ENCODE peak calls at places on chromosomes 6 and 20, in eight cellular contexts. Z is esophagus muscularis mucosa, L is Peyer's patch, F is sigmoid colon, S is endothelial cell of umbilical vein, C is ovary, R is IMR-90, K is esophagus squamous epithelium. D is an unnamed sample.

GRCh38 chr6:3965071-3965718 is 113.7 kb downstream of the FAM217A start:
- DNase-seq in Z (no peak), S (peak), R (no peak), F (no peak), C (no peak), K (no peak), L (no peak), D (no peak)

GRCh38 chr20:23264545-23264944 is 86.0 kb upstream of the NXT1 start:
- DNase-seq in R (no peak), Z (no peak), S (no peak), L (no peak), C (no peak), K (no peak), F (no peak), D (peak)

GRCh38 chr6:108113557-108114519 is 39.3 kb upstream of the OSTM1 start:
- DNase-seq in C (no peak), S (peak), R (peak), L (no peak), F (no peak), Z (no peak), K (no peak), D (no peak)

GRCh38 chr20:57493091-57493615 is 31.8 kb downstream of the CTCFL start:
- DNase-seq in K (no peak), C (no peak), S (no peak), L (no peak), Z (no peak), F (no peak), R (no peak), D (no peak)

GRCh38 chr6:169841251-169841650 is 89.8 kb downstream of the ERMARD start:
- DNase-seq in C (no peak), F (no peak), R (no peak), Z (peak), K (no peak), S (no peak), L (no peak), D (peak)

GRCh38 chr20:34491226-34491931 is 24.8 kb upstream of the DYNLRB1 start:
- DNase-seq in R (no peak), F (no peak), L (no peak), S (no peak), C (no peak), Z (no peak), K (no peak), D (no peak)

GRCh38 chr6:79810878-79811277 is 136.5 kb downstream of the ELOVL4 start:
- DNase-seq in L (no peak), K (no peak), C (no peak), R (no peak), Z (no peak), S (no peak), F (no peak), D (no peak)

GRCh38 chr20:61886721-61887658 is 178.7 kb downstream of the TAF4 start:
- DNase-seq in R (peak), L (no peak), F (no peak), S (peak), C (peak), Z (no peak), K (no peak), D (no peak)

GRCh38 chr6:19444481-19444880 is 392.7 kb upstream of the ID4 start:
- DNase-seq in S (no peak), F (no peak), L (no peak), Z (no peak), C (no peak), K (no peak), R (peak), D (no peak)

GRCh38 chr6:105135056-105135455 is 44.8 kb downstream of the POPDC3 start:
- DNase-seq in R (peak), L (no peak), K (no peak), F (no peak), C (no peak), S (peak), Z (no peak), D (no peak)

GRCh38 chr20:52217689-52218395 is 26.3 kb upstream of the ZFP64 start:
- DNase-seq in F (no peak), C (no peak), Z (peak), R (no peak), L (no peak), K (no peak), S (no peak), D (no peak)

GRCh38 chr6:118565317-118565960 is 17.3 kb downstream of the PLN start:
- DNase-seq in R (peak), S (no peak), Z (peak), F (no peak), K (no peak), C (no peak), L (no peak), D (no peak)

GRCh38 chr6:97401533-97401932 is 118.5 kb upstream of the MMS22L start:
- DNase-seq in F (no peak), S (peak), Z (no peak), C (no peak), K (no peak), R (peak), L (no peak), D (no peak)

GRCh38 chr6:37204014-37204751 is 34.2 kb downstream of the PIM1 start:
- DNase-seq in K (no peak), C (peak), F (no peak), Z (no peak), L (no peak), R (peak), S (no peak), D (no peak)

GRCh38 chr6:149983145-149983544 is 19.4 kb downstream of the ULBP1 start:
- DNase-seq in L (no peak), Z (no peak), C (no peak), F (peak), R (no peak), S (no peak), K (no peak), D (no peak)

GRCh38 chr20:57867181-57867803 is 157.5 kb upstream of the PMEPA1 start:
- DNase-seq in F (peak), R (no peak), K (no peak), Z (peak), C (no peak), L (no peak), S (no peak), D (peak)

GRCh38 chr20:10427060-10427692 is 6.8 kb downstream of the MKKS start:
- DNase-seq in R (peak), C (peak), F (no peak), Z (no peak), L (peak), K (no peak), S (peak), D (no peak)

GRCh38 chr6:130500693-130501092 is 134.9 kb downstream of the TMEM200A start:
- DNase-seq in R (peak), L (no peak), F (no peak), K (no peak), Z (no peak), C (no peak), S (peak), D (no peak)

GRCh38 chr6:139778688-139779087 is 404.2 kb upstream of the CITED2 start:
- DNase-seq in F (no peak), C (no peak), S (no peak), R (peak), Z (no peak), K (no peak), L (no peak), D (no peak)

GRCh38 chr6:158031445-158032353 is 50.0 kb downstream of the SYNJ2 start:
- DNase-seq in F (peak), C (no peak), Z (no peak), R (peak), L (peak), S (peak), K (no peak), D (no peak)

GRCh38 chr20:45254867-45255266 is 503 bp upstream of the SLPI start:
- DNase-seq in S (no peak), Z (no peak), K (no peak), C (no peak), L (no peak), F (no peak), R (peak), D (no peak)

GRCh38 chr20:57840504-57841296 is 130.9 kb upstream of the PMEPA1 start:
- DNase-seq in L (no peak), Z (peak), F (no peak), K (no peak), C (no peak), R (no peak), S (no peak), D (peak)

GRCh38 chr6:25583099-25583498 is 68.9 kb upstream of the SCGN start:
- DNase-seq in R (no peak), Z (no peak), L (no peak), K (no peak), F (no peak), S (no peak), C (no peak), D (no peak)

GRCh38 chr6:44558315-44559227 is 171.1 kb downstream of the CDC5L start:
- DNase-seq in Z (no peak), L (no peak), C (no peak), F (no peak), R (no peak), K (no peak), S (peak), D (no peak)

GRCh38 chr6:153210083-153210482 is 79.0 kb upstream of the RGS17 start:
- DNase-seq in S (no peak), K (no peak), C (no peak), R (peak), F (no peak), L (no peak), Z (no peak), D (no peak)

GRCh38 chr20:52180167-52180840 is 11.3 kb downstream of the ZFP64 start:
- DNase-seq in S (no peak), L (no peak), F (no peak), R (no peak), K (no peak), C (no peak), Z (no peak), D (no peak)

GRCh38 chr6:7150381-7151064 is 42.8 kb downstream of the RREB1 start:
- DNase-seq in S (no peak), F (no peak), R (no peak), K (no peak), L (no peak), C (no peak), Z (no peak), D (peak)

GRCh38 chr20:32449057-32449889 is 91.1 kb downstream of the ASXL1 start:
- DNase-seq in C (no peak), R (no peak), S (no peak), Z (no peak), K (no peak), F (no peak), L (no peak), D (no peak)

GRCh38 chr6:51574040-51574439 is 513.4 kb downstream of the PKHD1 start:
- DNase-seq in Z (no peak), C (no peak), L (no peak), F (no peak), K (no peak), R (no peak), S (no peak), D (no peak)

GRCh38 chr6:91043751-91044150 is 456.9 kb upstream of the MAP3K7 start:
- DNase-seq in Z (no peak), L (no peak), K (no peak), R (no peak), F (no peak), C (no peak), S (no peak), D (no peak)

GRCh38 chr20:53660947-53661381 is 67.3 kb upstream of the ZNF217 start:
- DNase-seq in Z (no peak), F (no peak), R (peak), K (no peak), L (no peak), S (no peak), C (peak), D (no peak)

GRCh38 chr6:11705069-11705468 is 73.5 kb downstream of the ADTRP start:
- DNase-seq in C (no peak), Z (no peak), K (no peak), L (no peak), S (no peak), R (no peak), F (no peak), D (no peak)

GRCh38 chr20:54172856-54173652 is 732 bp downstream of the CYP24A1 start:
- DNase-seq in F (no peak), K (no peak), C (no peak), Z (no peak), L (no peak), R (no peak), S (no peak), D (no peak)

GRCh38 chr20:62728781-62729300 is 20.2 kb downstream of the NTSR1 start:
- DNase-seq in F (peak), C (no peak), R (no peak), Z (no peak), K (no peak), S (no peak), L (no peak), D (no peak)

DNA sequence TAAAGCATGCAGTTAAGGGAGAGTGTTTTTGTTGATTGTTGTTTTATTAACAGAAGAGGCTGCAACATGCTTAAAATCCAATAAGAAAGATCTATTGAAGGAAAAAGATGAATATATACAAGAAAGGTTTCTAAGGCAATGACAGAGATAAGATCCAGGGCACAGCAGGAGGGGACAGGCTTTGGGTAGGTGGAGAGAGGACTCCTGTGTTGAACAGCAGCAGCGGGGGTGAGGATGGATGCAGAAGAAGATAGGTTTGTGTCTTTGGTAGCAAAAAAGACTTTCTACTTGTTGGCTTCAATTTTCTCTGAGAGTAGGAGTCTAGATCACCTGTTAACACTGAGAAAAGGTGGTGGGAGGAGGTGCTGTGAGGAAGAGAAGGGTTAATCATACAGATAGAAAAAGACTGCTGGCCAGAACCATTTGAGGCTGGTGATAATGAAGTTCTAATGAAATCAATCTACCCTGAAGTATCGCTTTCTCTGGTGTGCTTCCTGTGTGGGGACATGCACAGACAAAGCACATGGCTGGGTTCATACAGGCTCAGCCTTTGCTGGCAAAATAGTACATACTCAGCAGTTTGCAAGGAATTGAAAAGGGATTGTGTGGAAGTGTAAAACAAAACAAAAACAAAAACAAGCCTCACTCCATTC is 17.2 kb upstream of the DST start:
- DNase-seq in Z (no peak), S (no peak), R (no peak), C (no peak), K (no peak), F (no peak), L (no peak), D (no peak)
- H3K27ac ChIP-seq in Z (no peak), S (no peak), R (no peak), C (no peak), K (peak), F (peak), L (no peak), D (peak)

DNA sequence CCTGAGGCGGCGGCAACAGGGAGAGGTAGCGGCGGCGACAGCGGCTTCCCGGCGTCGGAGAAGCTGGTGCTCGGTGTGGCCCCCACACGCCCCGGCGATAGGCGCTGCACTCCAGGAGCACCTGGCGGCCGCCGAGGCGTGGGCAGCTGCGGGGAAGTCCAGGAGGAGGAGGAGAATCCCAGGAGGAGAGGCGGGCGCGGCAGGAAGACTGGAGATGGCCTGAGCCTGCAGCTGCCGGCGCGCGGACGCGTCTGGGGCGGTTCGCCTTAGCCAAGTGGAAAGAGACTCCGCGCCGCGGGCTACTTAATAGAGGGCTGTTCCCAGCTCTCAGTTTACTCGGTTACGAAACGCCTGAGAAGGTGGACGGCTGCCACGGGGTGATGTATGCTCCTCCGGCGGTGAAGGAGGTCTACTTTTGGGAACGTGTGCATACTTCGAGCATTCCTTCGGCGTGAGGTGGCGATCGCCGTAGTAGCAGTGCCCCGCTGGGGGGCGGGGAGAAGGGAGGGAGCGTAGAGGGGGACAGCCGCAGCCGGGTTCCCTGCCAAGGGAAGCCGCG is at the start of gene COL12A1:
- DNase-seq in C (peak), Z (peak), L (peak), K (peak), R (peak), S (peak), F (peak), D (no peak)
- TF ChIP-seq POLR2A in C (peak), Z (peak), L (no peak), K (peak), R (peak), S (peak), F (peak), D (no peak)

GRCh38 chr6:31947070-31947675 is 1.3 kb downstream of the CFB start:
- DNase-seq in Z (no peak), R (no peak), L (no peak), K (no peak), C (no peak), F (no peak), S (no peak), D (no peak)
- H3K4me3 ChIP-seq in Z (no peak), R (no peak), L (no peak), K (no peak), C (no peak), F (no peak), S (no peak), D (no peak)

DNA sequence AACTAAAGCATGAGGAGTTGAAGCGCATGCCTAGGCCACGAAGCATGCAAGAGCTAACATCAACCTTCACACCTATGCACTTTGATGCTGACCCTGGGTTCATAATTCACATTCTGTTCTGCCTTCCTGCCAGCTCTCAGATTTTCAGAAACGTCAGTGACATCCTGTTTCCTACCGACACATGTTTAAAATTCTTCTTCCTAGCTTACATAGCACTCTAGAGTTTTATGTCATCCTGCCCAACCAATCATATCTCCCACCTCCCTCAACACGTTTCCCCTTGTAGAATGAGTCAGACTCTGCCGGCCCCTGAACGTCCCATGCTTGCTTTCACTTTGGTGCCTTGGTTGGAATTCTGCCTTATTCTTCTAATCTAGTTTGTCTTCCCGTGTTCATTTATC is 97.1 kb upstream of the MAP7 start:
- DNase-seq in Z (no peak), F (no peak), R (peak), S (peak), C (peak), K (no peak), L (no peak), D (no peak)
- H3K27ac ChIP-seq in Z (peak), F (peak), R (peak), S (peak), C (no peak), K (peak), L (peak), D (peak)

GRCh38 chr6:163405412-163406309 is 8.9 kb upstream of the QKI start:
- DNase-seq in Z (peak), S (peak), C (peak), K (no peak), F (peak), R (no peak), L (peak), D (no peak)
- TF ChIP-seq POLR2A in Z (no peak), S (no peak), C (no peak), K (peak), F (no peak), R (no peak), L (no peak), D (no peak)

GRCh38 chr20:35738410-35739179 is 3.5 kb downstream of the RBM39 start:
- DNase-seq in K (no peak), L (no peak), C (no peak), S (no peak), F (no peak), Z (no peak), R (no peak), D (no peak)
- H3K4me3 ChIP-seq in K (no peak), L (no peak), C (no peak), S (peak), F (no peak), Z (peak), R (no peak), D (no peak)

GRCh38 chr6:1630771-1631217 is 21.1 kb downstream of the FOXC1 start:
- DNase-seq in S (peak), F (peak), K (no peak), C (no peak), Z (no peak), L (no peak), R (peak), D (no peak)

GRCh38 chr6:1629316-1629715 is 19.6 kb downstream of the FOXC1 start:
- DNase-seq in C (no peak), F (peak), L (no peak), S (no peak), K (no peak), R (no peak), Z (no peak), D (no peak)

GRCh38 chr6:1630212-1630770 is 20.6 kb downstream of the FOXC1 start:
- DNase-seq in R (no peak), K (no peak), F (peak), Z (no peak), S (no peak), L (no peak), C (no peak), D (no peak)

GRCh38 chr6:1633366-1634021 is 23.8 kb downstream of the FOXC1 start:
- DNase-seq in R (no peak), S (no peak), K (no peak), Z (no peak), L (no peak), C (no peak), F (peak), D (no peak)

DNA sequence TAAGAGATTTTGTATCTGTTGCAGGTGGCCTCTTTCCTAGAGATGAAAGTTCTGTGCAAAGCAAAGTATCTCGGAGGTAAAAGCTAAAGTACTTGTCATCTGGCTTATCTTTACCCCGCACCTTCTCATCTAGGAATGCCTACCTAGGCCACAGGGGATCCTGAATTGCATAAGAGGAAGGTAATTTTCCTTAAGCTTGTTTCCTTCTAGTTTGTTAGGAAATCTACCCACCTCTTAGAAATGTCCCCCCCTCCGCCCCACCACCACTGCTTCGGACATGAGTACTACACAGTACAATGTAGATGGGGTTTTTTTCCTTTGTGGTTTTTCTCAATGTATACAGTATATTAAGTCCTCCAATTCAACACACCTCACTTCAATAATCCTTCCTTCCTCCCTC is 21.5 kb downstream of the FOXC1 start:
- DNase-seq in K (no peak), L (no peak), C (no peak), R (no peak), S (no peak), F (no peak), Z (no peak), D (no peak)
- H3K27ac ChIP-seq in K (no peak), L (no peak), C (no peak), R (no peak), S (no peak), F (no peak), Z (no peak), D (no peak)